ENCODE peak calls at places on chromosomes 1 and 21, in five cellular contexts. One of them, this sample, is unnamed.

GRCh38 chr21:16353764-16354163 is 624.0 kb downstream of the USP25 start:
- DNase-seq in spleen: no peak
- DNase-seq in upper lobe of right lung: no peak
- DNase-seq in lung: no peak
- DNase-seq in heart right ventricle: no peak
- DNase-seq in this sample: no peak

GRCh38 chr1:10664251-10664650 is 132.2 kb downstream of the CASZ1 start:
- DNase-seq in spleen: peak; percentile 84
- DNase-seq in upper lobe of right lung: no peak
- DNase-seq in lung: no peak
- DNase-seq in heart right ventricle: peak; percentile 62
- DNase-seq in this sample: no peak

GRCh38 chr1:216076751-216077150 is 346.5 kb downstream of the USH2A start:
- DNase-seq in spleen: no peak
- DNase-seq in upper lobe of right lung: no peak
- DNase-seq in lung: no peak
- DNase-seq in heart right ventricle: no peak
- DNase-seq in this sample: no peak

GRCh38 chr1:58157281-58157680 is 389.2 kb downstream of the OMA1 start:
- DNase-seq in spleen: no peak
- DNase-seq in upper lobe of right lung: no peak
- DNase-seq in lung: no peak
- DNase-seq in heart right ventricle: no peak
- DNase-seq in this sample: no peak

GRCh38 chr1:53550201-53550741 is 91.1 kb downstream of the DMRTB1 start:
- DNase-seq in spleen: peak; percentile 55
- DNase-seq in upper lobe of right lung: peak; percentile 52
- DNase-seq in lung: no peak
- DNase-seq in heart right ventricle: no peak
- DNase-seq in this sample: no peak

GRCh38 chr1:174788981-174789380 is 210.8 kb upstream of the CACYBP start:
- DNase-seq in spleen: no peak
- DNase-seq in upper lobe of right lung: no peak
- DNase-seq in lung: no peak
- DNase-seq in heart right ventricle: no peak
- DNase-seq in this sample: no peak

GRCh38 chr1:51120629-51121028 is 18.6 kb downstream of the C1orf185 start:
- DNase-seq in spleen: no peak
- DNase-seq in upper lobe of right lung: no peak
- DNase-seq in lung: no peak
- DNase-seq in heart right ventricle: no peak
- DNase-seq in this sample: no peak

GRCh38 chr1:224183591-224184312 is 712 bp downstream of the DEGS1 start:
- DNase-seq in spleen: peak; percentile 95
- DNase-seq in upper lobe of right lung: peak; percentile 88
- DNase-seq in lung: peak; percentile 59
- DNase-seq in heart right ventricle: peak; percentile 66
- DNase-seq in this sample: peak; percentile 40

GRCh38 chr1:89901957-89902669 is 81.3 kb downstream of the LRRC8D start:
- DNase-seq in spleen: no peak
- DNase-seq in upper lobe of right lung: no peak
- DNase-seq in lung: no peak
- DNase-seq in heart right ventricle: no peak
- DNase-seq in this sample: no peak

GRCh38 chr1:245704341-245704740 is 549.6 kb downstream of the KIF26B start:
- DNase-seq in spleen: peak; percentile 31
- DNase-seq in upper lobe of right lung: no peak
- DNase-seq in lung: no peak
- DNase-seq in heart right ventricle: no peak
- DNase-seq in this sample: no peak

GRCh38 chr1:226116673-226117072 is 54.2 kb downstream of the H3-3A start:
- DNase-seq in spleen: no peak
- DNase-seq in upper lobe of right lung: no peak
- DNase-seq in lung: no peak
- DNase-seq in heart right ventricle: no peak
- DNase-seq in this sample: no peak

GRCh38 chr1:232509570-232509969 is 120.4 kb downstream of the SIPA1L2 start:
- DNase-seq in spleen: no peak
- DNase-seq in upper lobe of right lung: no peak
- DNase-seq in lung: no peak
- DNase-seq in heart right ventricle: peak; percentile 18
- DNase-seq in this sample: no peak

GRCh38 chr1:1250828-1251284 is 4.3 kb upstream of the C1QTNF12 start:
- DNase-seq in spleen: peak; percentile 91
- DNase-seq in upper lobe of right lung: no peak
- DNase-seq in lung: no peak
- DNase-seq in heart right ventricle: no peak
- DNase-seq in this sample: peak; percentile 79

GRCh38 chr1:174795806-174796205 is 203.9 kb upstream of the CACYBP start:
- DNase-seq in spleen: no peak
- DNase-seq in upper lobe of right lung: no peak
- DNase-seq in lung: no peak
- DNase-seq in heart right ventricle: no peak
- DNase-seq in this sample: no peak

GRCh38 chr21:27564684-27565280 is 597.9 kb upstream of the ADAMTS5 start:
- DNase-seq in spleen: no peak
- DNase-seq in upper lobe of right lung: no peak
- DNase-seq in lung: no peak
- DNase-seq in heart right ventricle: peak; percentile 17
- DNase-seq in this sample: no peak

GRCh38 chr1:47859092-47859743 is 138.0 kb downstream of the TRABD2B start:
- DNase-seq in spleen: no peak
- DNase-seq in upper lobe of right lung: no peak
- DNase-seq in lung: no peak
- DNase-seq in heart right ventricle: no peak
- DNase-seq in this sample: no peak

GRCh38 chr1:23791434-23792047 is 596 bp downstream of the LYPLA2 start:
- DNase-seq in spleen: peak; percentile 82
- DNase-seq in upper lobe of right lung: peak; percentile 72
- DNase-seq in lung: no peak
- DNase-seq in heart right ventricle: no peak
- DNase-seq in this sample: no peak

DNA sequence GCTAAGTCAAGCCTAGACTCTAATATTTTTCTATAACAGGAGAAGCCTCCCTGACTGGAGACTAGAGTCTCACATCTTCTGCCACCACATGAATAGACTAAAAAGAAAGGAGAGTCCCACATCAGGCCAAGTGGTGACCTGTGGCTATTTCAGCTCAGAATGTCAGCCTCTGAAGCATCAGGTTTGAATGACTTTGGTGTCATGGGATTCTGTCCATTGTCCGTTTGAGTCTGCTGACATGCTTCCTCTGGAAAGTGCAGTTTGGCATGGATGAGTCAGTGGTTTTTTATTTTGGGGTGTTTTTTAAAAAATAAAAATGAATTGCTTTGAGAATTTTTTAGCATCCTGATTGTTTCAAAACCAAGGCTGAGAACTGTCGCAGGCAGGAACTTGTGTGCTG is 19.5 kb downstream of the DYRK3 start:
- DNase-seq in spleen: no peak
- DNase-seq in upper lobe of right lung: no peak
- DNase-seq in lung: no peak
- DNase-seq in heart right ventricle: no peak
- DNase-seq in this sample: no peak
- H3K4me1 ChIP-seq in spleen: peaks cover 21% of the 10 kb centered on the region
- H3K4me1 ChIP-seq in upper lobe of right lung: peaks cover 5% of the 10 kb centered on the region
- H3K4me1 ChIP-seq in lung: peaks cover 26% of the 10 kb centered on the region
- H3K4me1 ChIP-seq in heart right ventricle: peaks cover 98% of the 10 kb centered on the region
- H3K4me1 ChIP-seq in this sample: no peaks in the 10 kb centered on the region

GRCh38 chr1:35535243-35535642 is 22.0 kb downstream of the KIAA0319L start:
- DNase-seq in spleen: no peak
- DNase-seq in upper lobe of right lung: no peak
- DNase-seq in lung: no peak
- DNase-seq in heart right ventricle: no peak
- DNase-seq in this sample: no peak

GRCh38 chr1:35533596-35533995 is 23.6 kb downstream of the KIAA0319L start:
- DNase-seq in spleen: no peak
- DNase-seq in upper lobe of right lung: no peak
- DNase-seq in lung: no peak
- DNase-seq in heart right ventricle: no peak
- DNase-seq in this sample: no peak

GRCh38 chr1:35539073-35539823 is 18.0 kb downstream of the KIAA0319L start:
- DNase-seq in spleen: no peak
- DNase-seq in upper lobe of right lung: no peak
- DNase-seq in lung: no peak
- DNase-seq in heart right ventricle: no peak
- DNase-seq in this sample: peak; percentile 81

GRCh38 chr1:35537788-35538187 is 19.4 kb downstream of the KIAA0319L start:
- DNase-seq in spleen: no peak
- DNase-seq in upper lobe of right lung: no peak
- DNase-seq in lung: no peak
- DNase-seq in heart right ventricle: no peak
- DNase-seq in this sample: no peak

GRCh38 chr1:35536551-35537162 is 20.5 kb downstream of the KIAA0319L start:
- DNase-seq in spleen: no peak
- DNase-seq in upper lobe of right lung: no peak
- DNase-seq in lung: no peak
- DNase-seq in heart right ventricle: no peak
- DNase-seq in this sample: no peak
- H3K4me1 ChIP-seq in spleen: peaks cover 70% of the 10 kb centered on the region
- H3K4me1 ChIP-seq in upper lobe of right lung: peaks cover 62% of the 10 kb centered on the region
- H3K4me1 ChIP-seq in lung: peaks cover 51% of the 10 kb centered on the region
- H3K4me1 ChIP-seq in heart right ventricle: peaks cover 94% of the 10 kb centered on the region
- H3K4me1 ChIP-seq in this sample: peaks cover 57% of the 10 kb centered on the region

GRCh38 chr1:183419399-183419798 is 1.2 kb upstream of the NMNAT2 start:
- DNase-seq in spleen: no peak
- DNase-seq in upper lobe of right lung: no peak
- DNase-seq in lung: no peak
- DNase-seq in heart right ventricle: no peak
- DNase-seq in this sample: no peak
- H3K4me1 ChIP-seq in spleen: peaks cover 27% of the 10 kb centered on the region
- H3K4me1 ChIP-seq in upper lobe of right lung: peaks cover 22% of the 10 kb centered on the region
- H3K4me1 ChIP-seq in lung: peaks cover 2% of the 10 kb centered on the region
- H3K4me1 ChIP-seq in heart right ventricle: peaks cover 22% of the 10 kb centered on the region
- H3K4me1 ChIP-seq in this sample: no peaks in the 10 kb centered on the region

GRCh38 chr1:182617075-182617429 is 12.9 kb upstream of the RGS16 start:
- DNase-seq in spleen: no peak
- DNase-seq in upper lobe of right lung: no peak
- DNase-seq in lung: no peak
- DNase-seq in heart right ventricle: no peak
- DNase-seq in this sample: no peak
- H3K4me1 ChIP-seq in spleen: peaks cover 38% of the 10 kb centered on the region
- H3K4me1 ChIP-seq in upper lobe of right lung: peaks cover 19% of the 10 kb centered on the region
- H3K4me1 ChIP-seq in lung: peaks cover 6% of the 10 kb centered on the region
- H3K4me1 ChIP-seq in heart right ventricle: peaks cover 34% of the 10 kb centered on the region
- H3K4me1 ChIP-seq in this sample: peaks cover 15% of the 10 kb centered on the region

DNA sequence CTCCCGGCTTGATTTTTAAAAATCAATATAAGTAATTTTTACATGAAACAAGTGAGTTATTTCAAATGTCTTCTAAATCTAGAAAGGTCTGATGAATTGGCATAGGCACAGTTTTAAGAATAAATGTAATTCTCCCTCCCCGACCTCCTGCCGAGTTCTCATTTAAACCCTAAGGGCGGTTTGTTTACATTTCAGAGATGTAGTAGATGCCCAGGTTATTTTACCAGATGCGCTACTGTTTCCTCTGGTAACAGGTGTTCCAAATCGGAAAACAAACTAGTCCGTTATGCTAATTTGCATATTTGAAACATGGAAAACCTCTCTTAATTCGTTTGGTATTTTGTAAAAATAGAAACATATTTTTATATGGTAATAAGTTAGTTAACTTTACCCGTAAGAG is 53.8 kb upstream of the CFAP126 start:
- DNase-seq in spleen: no peak
- DNase-seq in upper lobe of right lung: no peak
- DNase-seq in lung: no peak
- DNase-seq in heart right ventricle: no peak
- DNase-seq in this sample: no peak
- H3K4me1 ChIP-seq in spleen: peaks cover 7% of the 10 kb centered on the region
- H3K4me1 ChIP-seq in upper lobe of right lung: no peaks in the 10 kb centered on the region
- H3K4me1 ChIP-seq in lung: no peaks in the 10 kb centered on the region
- H3K4me1 ChIP-seq in heart right ventricle: no peaks in the 10 kb centered on the region
- H3K4me1 ChIP-seq in this sample: no peaks in the 10 kb centered on the region

This sample was measured in naive thymus-derived CD4-positive, alpha-beta T cell.